ENCODE peak calls at places on chromosomes 2 and 18, in four cellular contexts. One of them, this sample, is unnamed.

GRCh38 chr2:71181316-71181715 is 45.6 kb downstream of the PAIP2B start:
- DNase-seq in epithelial cell of esophagus: no peak
- DNase-seq in effector CD4-positive, alpha-beta T cell: no peak
- DNase-seq in activated gamma-delta T cell treated with Interleukin-2 at 50 U/mL for 16 hours: no peak
- DNase-seq in this sample: no peak

GRCh38 chr18:2978626-2979025 is 34.3 kb downstream of the LPIN2 start:
- DNase-seq in epithelial cell of esophagus: peak
- DNase-seq in effector CD4-positive, alpha-beta T cell: no peak
- DNase-seq in activated gamma-delta T cell treated with Interleukin-2 at 50 U/mL for 16 hours: peak
- DNase-seq in this sample: no peak

GRCh38 chr2:217909156-217909820 is 93.5 kb downstream of the TNS1 start:
- DNase-seq in activated gamma-delta T cell treated with Interleukin-2 at 50 U/mL for 16 hours: no peak
- DNase-seq in effector CD4-positive, alpha-beta T cell: no peak
- DNase-seq in epithelial cell of esophagus: no peak
- DNase-seq in this sample: no peak

GRCh38 chr2:214019229-214019972 is 391.5 kb upstream of the VWC2L start:
- DNase-seq in effector CD4-positive, alpha-beta T cell: no peak
- DNase-seq in epithelial cell of esophagus: peak
- DNase-seq in activated gamma-delta T cell treated with Interleukin-2 at 50 U/mL for 16 hours: no peak
- DNase-seq in this sample: no peak

GRCh38 chr2:138298120-138298814 is 203.3 kb upstream of the SPOPL start:
- DNase-seq in effector CD4-positive, alpha-beta T cell: no peak
- DNase-seq in epithelial cell of esophagus: no peak
- DNase-seq in activated gamma-delta T cell treated with Interleukin-2 at 50 U/mL for 16 hours: no peak
- DNase-seq in this sample: no peak

GRCh38 chr2:136828162-136828561 is 62.8 kb downstream of the THSD7B start:
- DNase-seq in epithelial cell of esophagus: no peak
- DNase-seq in activated gamma-delta T cell treated with Interleukin-2 at 50 U/mL for 16 hours: no peak
- DNase-seq in effector CD4-positive, alpha-beta T cell: no peak
- DNase-seq in this sample: no peak

GRCh38 chr2:55490554-55490953 is 29.0 kb upstream of the CFAP36 start:
- DNase-seq in activated gamma-delta T cell treated with Interleukin-2 at 50 U/mL for 16 hours: no peak
- DNase-seq in effector CD4-positive, alpha-beta T cell: no peak
- DNase-seq in epithelial cell of esophagus: peak
- DNase-seq in this sample: no peak

GRCh38 chr2:200735061-200735460 is 76.6 kb upstream of the BZW1 start:
- DNase-seq in activated gamma-delta T cell treated with Interleukin-2 at 50 U/mL for 16 hours: no peak
- DNase-seq in epithelial cell of esophagus: no peak
- DNase-seq in effector CD4-positive, alpha-beta T cell: no peak
- DNase-seq in this sample: no peak

GRCh38 chr2:37654932-37655331 is 16.5 kb downstream of the CDC42EP3 start:
- DNase-seq in activated gamma-delta T cell treated with Interleukin-2 at 50 U/mL for 16 hours: no peak
- DNase-seq in effector CD4-positive, alpha-beta T cell: no peak
- DNase-seq in epithelial cell of esophagus: no peak
- DNase-seq in this sample: no peak

GRCh38 chr2:235238537-235238936 is 255.3 kb upstream of the AGAP1 start:
- DNase-seq in activated gamma-delta T cell treated with Interleukin-2 at 50 U/mL for 16 hours: no peak
- DNase-seq in effector CD4-positive, alpha-beta T cell: no peak
- DNase-seq in epithelial cell of esophagus: no peak
- DNase-seq in this sample: no peak

GRCh38 chr2:233074106-233074505 is 14.0 kb downstream of the INPP5D start:
- DNase-seq in epithelial cell of esophagus: no peak
- DNase-seq in effector CD4-positive, alpha-beta T cell: no peak
- DNase-seq in activated gamma-delta T cell treated with Interleukin-2 at 50 U/mL for 16 hours: no peak
- DNase-seq in this sample: no peak

GRCh38 chr2:239727776-239728600 is 297.2 kb downstream of the NDUFA10 start:
- DNase-seq in effector CD4-positive, alpha-beta T cell: no peak
- DNase-seq in activated gamma-delta T cell treated with Interleukin-2 at 50 U/mL for 16 hours: no peak
- DNase-seq in epithelial cell of esophagus: no peak
- DNase-seq in this sample: no peak

GRCh38 chr2:237432484-237433092 is 18.6 kb upstream of the COL6A3 start:
- DNase-seq in effector CD4-positive, alpha-beta T cell: peak
- DNase-seq in epithelial cell of esophagus: peak
- DNase-seq in activated gamma-delta T cell treated with Interleukin-2 at 50 U/mL for 16 hours: peak
- DNase-seq in this sample: peak

GRCh38 chr2:143241403-143242088 is 112.3 kb downstream of the ARHGAP15 start:
- DNase-seq in effector CD4-positive, alpha-beta T cell: no peak
- DNase-seq in epithelial cell of esophagus: no peak
- DNase-seq in activated gamma-delta T cell treated with Interleukin-2 at 50 U/mL for 16 hours: no peak
- DNase-seq in this sample: no peak

GRCh38 chr2:104836253-104836652 is 17.7 kb upstream of the POU3F3 start:
- DNase-seq in activated gamma-delta T cell treated with Interleukin-2 at 50 U/mL for 16 hours: no peak
- DNase-seq in effector CD4-positive, alpha-beta T cell: no peak
- DNase-seq in epithelial cell of esophagus: no peak
- DNase-seq in this sample: no peak

GRCh38 chr2:53381271-53381670 is 386.3 kb upstream of the CHAC2 start:
- DNase-seq in effector CD4-positive, alpha-beta T cell: no peak
- DNase-seq in activated gamma-delta T cell treated with Interleukin-2 at 50 U/mL for 16 hours: no peak
- DNase-seq in epithelial cell of esophagus: no peak
- DNase-seq in this sample: no peak

GRCh38 chr2:28348149-28348567 is 44.5 kb upstream of the FOSL2 start:
- DNase-seq in epithelial cell of esophagus: no peak
- DNase-seq in activated gamma-delta T cell treated with Interleukin-2 at 50 U/mL for 16 hours: peak
- DNase-seq in effector CD4-positive, alpha-beta T cell: peak
- DNase-seq in this sample: peak

GRCh38 chr18:48452863-48453323 is 43.7 kb upstream of the ZBTB7C start:
- DNase-seq in effector CD4-positive, alpha-beta T cell: no peak
- DNase-seq in activated gamma-delta T cell treated with Interleukin-2 at 50 U/mL for 16 hours: no peak
- DNase-seq in epithelial cell of esophagus: peak
- DNase-seq in this sample: no peak